ENCODE peak calls at places on chromosomes 16 and 17, in ten cellular contexts. A is fibroblast of the aortic adventitia, J is cardiac muscle cell, D is transverse colon, E is esophagus squamous epithelium, W is HCT116, Z is GM20000, L is neural progenitor cell, T is testis, M is AG09309. P is an unnamed sample.
A peak's percentile ranks its signal among the peaks of the same experiment; 100 is the strongest.

GRCh38 chr16:25553711-25554436 is 137.9 kb upstream of the HS3ST4 start:
- DNase-seq in Z (no peak), E (no peak), M (no peak), L (peak; percentile 12), T (no peak), J (no peak), W (no peak), D (no peak), A (peak; percentile 15), P (peak; percentile 7)

GRCh38 chr17:80362428-80363119 is 52.4 kb upstream of the ENDOV start:
- DNase-seq in D (no peak), J (no peak), E (no peak), L (no peak), W (no peak), T (peak; percentile 60), Z (no peak), M (no peak), A (peak; percentile 50), P (no peak)

GRCh38 chr17:72075995-72076677 is 44.7 kb upstream of the SOX9 start:
- DNase-seq in W (no peak), E (no peak), D (no peak), T (no peak), M (no peak), J (no peak), Z (no peak), A (no peak), L (peak; percentile 28), P (no peak)

GRCh38 chr16:28543072-28543471 is 4.3 kb upstream of the NUPR1 start:
- DNase-seq in E (no peak), L (no peak), D (peak; percentile 82), M (no peak), W (no peak), A (no peak), T (peak; percentile 72), Z (no peak), J (no peak), P (no peak)

GRCh38 chr16:75506567-75506966 is 11.3 kb upstream of the CHST6 start:
- DNase-seq in A (peak; percentile 92), L (no peak), Z (no peak), M (peak; percentile 95), W (peak; percentile 73), E (no peak), J (no peak), D (peak; percentile 55), T (no peak), P (no peak)

GRCh38 chr17:43363181-43363925 is 35.4 kb upstream of the ARL4D start:
- DNase-seq in A (no peak), L (no peak), J (no peak), M (no peak), W (no peak), E (no peak), D (no peak), T (no peak), Z (no peak), P (no peak)

GRCh38 chr16:52741386-52741785 is 194.4 kb upstream of the TOX3 start:
- DNase-seq in A (no peak), J (no peak), E (no peak), L (peak; percentile 59), M (no peak), Z (no peak), D (no peak), T (no peak), W (no peak), P (no peak)

GRCh38 chr16:85652431-85653221 is 36.1 kb downstream of the GINS2 start:
- DNase-seq in A (peak; percentile 28), M (no peak), W (no peak), E (no peak), Z (no peak), D (peak; percentile 61), T (peak; percentile 74), L (peak; percentile 80), J (peak; percentile 51), P (peak; percentile 58)

DNA sequence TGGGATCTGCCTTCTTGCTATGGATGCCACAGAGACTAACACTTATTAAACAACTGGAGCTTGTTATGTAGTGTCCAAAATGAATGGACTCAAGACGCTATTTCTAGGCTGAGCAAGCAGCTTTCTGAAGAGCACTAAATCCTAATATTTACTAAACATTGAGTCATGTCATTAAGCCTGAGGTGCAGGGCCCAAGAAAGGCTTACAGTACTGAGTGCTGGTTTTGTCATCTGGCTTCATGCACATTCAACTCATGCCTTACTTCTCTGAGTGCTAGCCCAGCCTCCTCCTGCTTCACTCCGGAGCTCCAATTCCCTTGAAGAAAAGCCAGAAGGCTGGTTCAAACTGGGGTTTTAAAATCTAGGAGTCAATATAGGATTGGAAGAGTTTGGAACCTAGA is 363.3 kb upstream of the CDH5 start:
- DNase-seq in L (no peak), A (no peak), T (no peak), E (no peak), W (no peak), Z (no peak), D (no peak), J (no peak), M (no peak), P (no peak)
- TF ChIP-seq CTCF in L (no peak), A (no peak), T (no peak), E (no peak), W (no peak), Z (no peak), D (no peak), J (no peak), M (no peak), P (no peak)

GRCh38 chr16:50368410-50369132 is at the start of gene BRD7:
- DNase-seq in J (peak; percentile 86), A (peak; percentile 28), L (peak; percentile 91), Z (peak; percentile 96), W (no peak), E (no peak), T (peak; percentile 67), M (no peak), D (peak; percentile 64), P (peak; percentile 65)
- TF ChIP-seq CTCF in J (peak; percentile 11), A (peak; percentile 49), L (peak; percentile 36), Z (peak; percentile 74), W (peak; percentile 35), E (no peak), T (no peak), M (peak; percentile 35), D (peak; percentile 53), P (no peak)

DNA sequence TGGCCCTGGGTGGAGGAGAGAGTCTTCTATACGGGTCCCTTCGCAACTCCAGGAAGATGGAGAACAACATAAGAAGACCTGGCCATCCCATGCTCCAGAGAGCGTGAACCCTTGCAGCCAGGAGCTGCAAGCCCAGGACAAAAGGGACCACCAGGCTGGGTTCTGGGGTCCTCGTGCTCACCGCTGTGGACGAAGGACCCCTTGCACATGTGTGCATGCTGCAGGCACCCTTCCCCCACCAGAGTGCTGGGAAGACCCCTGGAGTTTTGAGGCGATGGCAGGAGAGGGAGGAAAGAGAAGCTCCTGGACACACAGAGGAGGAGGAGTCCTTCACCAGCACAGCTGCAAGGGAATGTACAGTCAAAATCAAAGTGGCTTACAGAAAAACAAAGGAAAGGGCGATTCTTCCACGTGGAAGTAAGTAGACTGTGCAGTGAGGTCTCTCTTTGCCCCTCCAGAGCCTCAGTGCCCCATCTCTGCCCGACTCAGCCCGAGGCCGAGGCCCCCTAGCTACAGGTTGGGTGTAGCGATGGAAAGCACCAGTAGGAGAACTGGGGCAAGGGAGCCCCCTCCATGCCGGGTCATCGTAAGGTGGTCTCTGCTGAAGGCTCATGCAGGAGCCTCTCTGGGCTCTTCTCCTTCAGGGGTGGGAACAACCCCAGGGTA is 51.3 kb downstream of the PIMREG start:
- DNase-seq in Z (no peak), A (no peak), T (no peak), M (no peak), J (no peak), E (no peak), D (no peak), W (no peak), L (no peak), P (no peak)
- TF ChIP-seq CTCF in Z (no peak), A (no peak), T (no peak), M (no peak), J (no peak), E (no peak), D (no peak), W (peak; percentile 51), L (peak; percentile 35), P (no peak)

DNA sequence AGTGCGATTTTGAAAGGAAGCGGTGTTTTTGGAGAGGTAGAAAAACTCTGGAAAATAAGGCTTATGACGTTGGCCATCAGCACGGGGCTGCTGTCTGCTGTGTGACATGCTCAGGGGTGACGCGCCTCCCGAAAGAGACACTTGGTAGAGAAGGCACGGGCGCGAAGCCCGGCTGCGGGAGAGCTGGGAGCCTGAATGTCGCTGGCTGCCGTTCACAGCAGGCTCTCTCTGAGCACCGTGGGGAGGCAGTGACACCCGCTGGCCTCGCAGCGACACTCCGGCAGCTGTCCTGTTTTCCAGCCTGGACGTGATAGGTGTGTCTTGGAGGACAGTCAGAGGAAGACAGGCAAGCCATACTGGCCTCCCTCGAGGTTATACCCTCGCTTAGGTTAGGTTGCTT is 759.1 kb upstream of the RBFOX1 start:
- DNase-seq in A (no peak), M (no peak), Z (no peak), T (no peak), D (peak; percentile 28), W (no peak), L (peak; percentile 79), J (peak; percentile 70), E (no peak), P (no peak)
- TF ChIP-seq CTCF in A (no peak), M (no peak), Z (no peak), T (no peak), D (peak; percentile 18), W (no peak), L (peak; percentile 59), J (no peak), E (no peak), P (no peak)

P was measured in activated CD8-positive, alpha-beta T cell treated with anti-CD3 and anti-CD28 coated beads for 36 hours.